ENCODE peak calls at places on chromosomes 3 and 15, in ten cellular contexts. U, K, V, T, S, Q, B, G, N and R are unnamed samples.

GRCh38 chr15:101198820-101199219 is 53.0 kb downstream of the CHSY1 start:
- DNase-seq in N (no peak), K (no peak), T (peak; percentile 23), U (no peak), V (no peak), Q (no peak), S (no peak), G (no peak), B (no peak), R (no peak)

GRCh38 chr3:138234401-138235179 is 47.5 kb downstream of the ARMC8 start:
- DNase-seq in V (no peak), T (peak; percentile 3), U (no peak), G (no peak), B (no peak), K (no peak), S (no peak), Q (no peak), N (no peak), R (no peak)

GRCh38 chr15:72047020-72047419 is 70.9 kb downstream of the MYO9A start:
- DNase-seq in N (no peak), V (no peak), U (no peak), B (no peak), Q (no peak), K (no peak), T (no peak), G (no peak), S (no peak), R (no peak)

GRCh38 chr15:51203797-51204196 is 109.1 kb upstream of the TNFAIP8L3 start:
- DNase-seq in K (no peak), T (no peak), S (no peak), V (no peak), N (no peak), G (peak; percentile 64), B (no peak), U (no peak), Q (no peak), R (no peak)

GRCh38 chr15:33027636-33028035 is 166.9 kb downstream of the FMN1 start:
- DNase-seq in T (no peak), N (no peak), G (no peak), V (no peak), Q (no peak), B (no peak), K (no peak), U (no peak), S (no peak), R (no peak)

GRCh38 chr3:49654955-49655556 is 19.1 kb upstream of the APEH start:
- DNase-seq in V (no peak), B (no peak), G (no peak), S (no peak), Q (no peak), T (no peak), N (no peak), K (no peak), U (no peak), R (no peak)

GRCh38 chr15:70140543-70141375 is 43.0 kb upstream of the TLE3 start:
- DNase-seq in B (peak; percentile 16), K (no peak), N (no peak), U (peak; percentile 75), Q (no peak), G (no peak), T (peak; percentile 82), S (no peak), V (no peak), R (no peak)

GRCh38 chr15:89845305-89845893 is 30.7 kb upstream of the ANPEP start:
- DNase-seq in B (no peak), Q (no peak), U (no peak), K (peak; percentile 76), G (peak; percentile 49), N (peak; percentile 72), S (no peak), V (no peak), T (no peak), R (no peak)

GRCh38 chr15:51223771-51224229 is 114.6 kb downstream of the CYP19A1 start:
- DNase-seq in Q (no peak), K (peak; percentile 65), V (no peak), G (peak; percentile 77), U (no peak), N (no peak), B (no peak), T (peak; percentile 25), S (no peak), R (no peak)

GRCh38 chr3:128603313-128603712 is 47.3 kb downstream of the RPN1 start:
- DNase-seq in V (no peak), G (no peak), S (no peak), B (no peak), T (no peak), N (no peak), Q (no peak), K (no peak), U (no peak), R (no peak)

GRCh38 chr3:33883538-33884203 is 85.2 kb downstream of the PDCD6IP start:
- DNase-seq in S (no peak), U (no peak), V (peak; percentile 44), N (peak; percentile 21), B (peak; percentile 43), K (peak; percentile 23), Q (peak; percentile 11), G (no peak), T (peak; percentile 51), R (peak; percentile 50)

GRCh38 chr3:124529826-124530571 is 200.3 kb upstream of the UMPS start:
- DNase-seq in V (no peak), T (no peak), U (no peak), S (no peak), G (no peak), K (no peak), N (no peak), Q (no peak), B (no peak), R (no peak)

GRCh38 chr3:61371123-61371522 is 119.9 kb upstream of the FHIT start:
- DNase-seq in S (no peak), V (no peak), K (peak; percentile 35), B (peak; percentile 22), Q (no peak), T (peak; percentile 57), N (peak; percentile 3), G (no peak), U (no peak), R (peak; percentile 36)

GRCh38 chr3:51681453-51681852 is 10.4 kb downstream of the TEX264 start:
- DNase-seq in K (no peak), Q (no peak), N (no peak), B (no peak), G (no peak), V (peak; percentile 43), T (peak; percentile 59), U (peak; percentile 64), S (no peak), R (no peak)

GRCh38 chr15:50425219-50425618 is 1.0 kb downstream of the USP8 start:
- DNase-seq in G (no peak), V (no peak), K (no peak), N (no peak), S (no peak), Q (no peak), B (no peak), T (no peak), U (no peak), R (no peak)

DNA sequence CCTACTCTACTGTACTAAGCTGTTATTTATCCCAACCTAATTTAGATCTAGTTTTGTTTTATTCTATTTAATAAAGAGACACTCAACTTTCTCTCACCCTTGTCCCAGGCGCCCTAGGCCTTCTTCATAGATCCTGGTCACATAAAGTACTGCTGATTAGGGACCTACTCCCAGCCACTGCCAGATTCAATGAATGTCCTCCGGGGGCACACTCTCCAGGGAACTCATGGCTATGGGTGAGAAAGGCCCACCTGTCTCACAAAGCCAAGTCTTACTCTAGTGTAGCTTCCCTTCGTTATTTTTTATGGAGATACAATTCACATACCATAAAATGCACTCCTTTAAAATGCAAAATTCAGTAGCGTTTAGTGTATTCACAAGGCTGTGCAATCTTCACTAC is 87.9 kb downstream of the ADCY5 start:
- DNase-seq in N (no peak), V (no peak), G (no peak), T (no peak), U (no peak), K (no peak), S (no peak), Q (no peak), B (no peak), R (no peak)
- TF ChIP-seq CTCF in N (no peak), V (no peak), G (no peak), T (no peak), U (no peak), K (peak; percentile 53), S (no peak), Q (no peak), B (no peak), R (peak; percentile 21)

GRCh38 chr3:18847583-18848197 is 300.6 kb upstream of the KCNH8 start:
- DNase-seq in G (no peak), T (peak; percentile 17), S (no peak), U (no peak), V (no peak), N (peak; percentile 10), Q (no peak), B (no peak), K (peak; percentile 6), R (no peak)
- TF ChIP-seq CTCF in G (no peak), T (peak; percentile 30), S (no peak), U (peak; percentile 31), V (peak; percentile 45), N (peak; percentile 29), Q (no peak), B (peak; percentile 76), K (peak; percentile 50), R (peak; percentile 64)

GRCh38 chr3:135412475-135412874 is 553.1 kb upstream of the PPP2R3A start:
- DNase-seq in Q (no peak), U (no peak), S (no peak), N (no peak), B (no peak), V (no peak), G (no peak), T (no peak), K (no peak), R (no peak)
- TF ChIP-seq CTCF in Q (no peak), U (no peak), S (no peak), N (no peak), B (no peak), V (no peak), G (no peak), T (no peak), K (no peak), R (no peak)

GRCh38 chr3:39466988-39467387 is 492 bp upstream of the MOBP start:
- DNase-seq in N (no peak), V (no peak), B (no peak), U (no peak), T (no peak), K (no peak), S (no peak), G (no peak), Q (no peak), R (no peak)

GRCh38 chr3:39467394-39468107 is at the start of gene MOBP:
- DNase-seq in B (no peak), V (no peak), U (no peak), N (no peak), T (no peak), Q (no peak), K (no peak), G (no peak), S (no peak), R (no peak)

GRCh38 chr3:39460677-39461076 is 6.8 kb upstream of the MOBP start:
- DNase-seq in G (no peak), S (no peak), K (no peak), T (no peak), U (no peak), Q (no peak), V (no peak), B (no peak), N (no peak), R (no peak)

GRCh38 chr3:39468108-39468436 is 592 bp downstream of the MOBP start:
- DNase-seq in V (no peak), Q (no peak), G (no peak), K (no peak), N (no peak), B (no peak), T (no peak), U (no peak), S (no peak), R (no peak)

GRCh38 chr3:39463269-39463668 is 4.2 kb upstream of the MOBP start:
- DNase-seq in K (no peak), V (no peak), T (no peak), B (no peak), G (no peak), Q (no peak), N (no peak), S (no peak), U (no peak), R (no peak)
- TF ChIP-seq CTCF in K (no peak), V (no peak), T (no peak), B (no peak), G (no peak), Q (no peak), N (no peak), S (no peak), U (no peak), R (no peak)